ENCODE peak calls at places on chromosomes 7 and 10, in four cellular contexts. One of them, this sample, is unnamed.
A peak's percentile ranks its signal among the peaks of the same experiment; 100 is the strongest.

GRCh38 chr7:31633894-31634494 is 53.0 kb upstream of the PPP1R17 start:
- DNase-seq in tibial nerve: no peak
- DNase-seq in heart right ventricle: peak; percentile 48
- DNase-seq in GM12878: no peak
- DNase-seq in this sample: peak; percentile 1

GRCh38 chr7:86733783-86734182 is 90.1 kb downstream of the GRM3 start:
- DNase-seq in tibial nerve: no peak
- DNase-seq in heart right ventricle: no peak
- DNase-seq in GM12878: no peak
- DNase-seq in this sample: no peak

GRCh38 chr7:86750124-86750523 is 106.4 kb downstream of the GRM3 start:
- DNase-seq in tibial nerve: no peak
- DNase-seq in heart right ventricle: no peak
- DNase-seq in GM12878: no peak
- DNase-seq in this sample: no peak

GRCh38 chr7:123669485-123669884 is 13.8 kb downstream of the LMOD2 start:
- DNase-seq in tibial nerve: no peak
- DNase-seq in heart right ventricle: no peak
- DNase-seq in GM12878: no peak
- DNase-seq in this sample: no peak

GRCh38 chr10:103491729-103492364 is 1.7 kb upstream of the NEURL1 start:
- DNase-seq in tibial nerve: no peak
- DNase-seq in heart right ventricle: no peak
- DNase-seq in GM12878: no peak
- DNase-seq in this sample: peak; percentile 92

GRCh38 chr10:97553575-97554100 is 18.9 kb upstream of the ANKRD2 start:
- DNase-seq in tibial nerve: peak; percentile 62
- DNase-seq in heart right ventricle: peak; percentile 71
- DNase-seq in GM12878: peak; percentile 26
- DNase-seq in this sample: no peak

GRCh38 chr10:47456794-47457527 is 27.0 kb downstream of the ANXA8 start:
- DNase-seq in tibial nerve: no peak
- DNase-seq in heart right ventricle: no peak
- DNase-seq in GM12878: no peak
- DNase-seq in this sample: no peak

GRCh38 chr10:124250506-124250905 is 157.1 kb upstream of the CHST15 start:
- DNase-seq in tibial nerve: no peak
- DNase-seq in heart right ventricle: no peak
- DNase-seq in GM12878: no peak
- DNase-seq in this sample: no peak

GRCh38 chr7:135690566-135690965 is 28.3 kb downstream of the STMP1 start:
- DNase-seq in tibial nerve: no peak
- DNase-seq in heart right ventricle: no peak
- DNase-seq in GM12878: no peak
- DNase-seq in this sample: peak; percentile 23

GRCh38 chr7:133682364-133683181 is 429.7 kb downstream of the EXOC4 start:
- DNase-seq in tibial nerve: no peak
- DNase-seq in heart right ventricle: no peak
- DNase-seq in GM12878: no peak
- DNase-seq in this sample: no peak

GRCh38 chr7:6160191-6160623 is 112.2 kb downstream of the CYTH3 start:
- DNase-seq in tibial nerve: peak; percentile 59
- DNase-seq in heart right ventricle: peak; percentile 70
- DNase-seq in GM12878: no peak
- DNase-seq in this sample: peak; percentile 27

GRCh38 chr10:126135177-126135576 is 238.8 kb downstream of the FANK1 start:
- DNase-seq in tibial nerve: no peak
- DNase-seq in heart right ventricle: no peak
- DNase-seq in GM12878: no peak
- DNase-seq in this sample: no peak

GRCh38 chr7:2629740-2630681 is 1.8 kb upstream of the TTYH3 start:
- DNase-seq in tibial nerve: no peak
- DNase-seq in heart right ventricle: no peak
- DNase-seq in GM12878: no peak
- DNase-seq in this sample: no peak

GRCh38 chr7:114864278-114864677 is 57.6 kb upstream of the MDFIC start:
- DNase-seq in tibial nerve: no peak
- DNase-seq in heart right ventricle: no peak
- DNase-seq in GM12878: no peak
- DNase-seq in this sample: no peak

GRCh38 chr10:42428534-42428933 is 209.8 kb downstream of the ZNF33B start:
- DNase-seq in tibial nerve: no peak
- DNase-seq in heart right ventricle: no peak
- DNase-seq in GM12878: no peak
- DNase-seq in this sample: no peak

GRCh38 chr10:78520737-78521430 is 487.2 kb downstream of the RPS24 start:
- DNase-seq in tibial nerve: no peak
- DNase-seq in heart right ventricle: no peak
- DNase-seq in GM12878: no peak
- DNase-seq in this sample: no peak

GRCh38 chr10:10432306-10433035 is 585.2 kb upstream of the CELF2 start:
- DNase-seq in tibial nerve: no peak
- DNase-seq in heart right ventricle: no peak
- DNase-seq in GM12878: no peak
- DNase-seq in this sample: peak; percentile 7

GRCh38 chr10:124860426-124860825 is 58.8 kb downstream of the ABRAXAS2 start:
- DNase-seq in tibial nerve: no peak
- DNase-seq in heart right ventricle: no peak
- DNase-seq in GM12878: no peak
- DNase-seq in this sample: no peak

GRCh38 chr10:44914891-44915290 is 3.8 kb downstream of the TMEM72 start:
- DNase-seq in tibial nerve: no peak
- DNase-seq in heart right ventricle: no peak
- DNase-seq in GM12878: no peak
- DNase-seq in this sample: no peak

GRCh38 chr7:118330373-118330772 is 105.9 kb downstream of the ANKRD7 start:
- DNase-seq in tibial nerve: no peak
- DNase-seq in heart right ventricle: no peak
- DNase-seq in GM12878: no peak
- DNase-seq in this sample: no peak

DNA sequence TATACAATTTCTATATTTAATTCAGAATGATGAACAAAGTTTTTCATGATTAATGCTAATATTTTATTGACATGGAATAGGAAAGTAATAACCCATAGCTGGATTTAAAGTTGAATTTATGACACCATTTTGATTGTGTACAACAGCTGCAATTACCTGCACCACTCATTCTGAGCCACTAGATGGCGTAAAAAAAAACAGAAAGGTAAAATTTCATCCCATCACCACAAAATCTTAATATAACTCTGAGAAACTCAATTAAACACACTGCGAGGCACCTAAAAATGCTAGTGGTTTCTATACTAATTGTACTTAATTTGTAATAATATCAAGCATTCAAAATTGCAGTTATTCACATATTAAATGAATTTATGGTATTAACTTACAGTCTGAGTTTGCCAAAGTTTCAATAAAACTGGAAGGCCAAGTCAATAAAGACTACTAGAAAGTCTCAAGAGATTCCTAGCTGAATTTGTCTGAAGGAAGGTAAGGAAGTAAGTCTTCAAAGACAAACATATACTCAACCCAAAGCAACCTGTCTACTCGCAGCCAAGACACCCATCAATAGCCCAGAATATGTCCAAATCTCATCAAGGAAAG is 182.5 kb downstream of the SKAP2 start:
- DNase-seq in tibial nerve: no peak
- DNase-seq in heart right ventricle: no peak
- DNase-seq in GM12878: no peak
- DNase-seq in this sample: no peak
- H3K4me3 ChIP-seq in tibial nerve: no peak overlapping the region
- H3K4me3 ChIP-seq in heart right ventricle: no peak overlapping the region
- H3K4me3 ChIP-seq in GM12878: no peak overlapping the region
- H3K4me3 ChIP-seq in this sample: no peak overlapping the region

GRCh38 chr10:30709229-30709628 is 79.7 kb upstream of the LYZL2 start:
- DNase-seq in tibial nerve: no peak
- DNase-seq in heart right ventricle: no peak
- DNase-seq in GM12878: no peak
- DNase-seq in this sample: no peak
- TF ChIP-seq CTCF in tibial nerve: no peak
- TF ChIP-seq CTCF in heart right ventricle: no peak
- TF ChIP-seq CTCF in GM12878: no peak
- TF ChIP-seq CTCF in this sample: no peak

GRCh38 chr10:114306116-114306973 is 67.3 kb downstream of the VWA2 start:
- DNase-seq in tibial nerve: no peak
- DNase-seq in heart right ventricle: no peak
- DNase-seq in GM12878: no peak
- DNase-seq in this sample: peak; percentile 59
- H3K27ac ChIP-seq in tibial nerve: no peak overlapping the region
- H3K27ac ChIP-seq in heart right ventricle: no peak overlapping the region
- H3K27ac ChIP-seq in GM12878: no peak overlapping the region
- H3K27ac ChIP-seq in this sample: no peak overlapping the region

GRCh38 chr7:77422500-77422899 is 6.4 kb upstream of the GSAP start:
- DNase-seq in tibial nerve: no peak
- DNase-seq in heart right ventricle: no peak
- DNase-seq in GM12878: no peak
- DNase-seq in this sample: no peak
- H3K4me3 ChIP-seq in tibial nerve: no peak overlapping the region
- H3K4me3 ChIP-seq in heart right ventricle: no peak overlapping the region
- H3K4me3 ChIP-seq in GM12878: no peak overlapping the region
- H3K4me3 ChIP-seq in this sample: no peak overlapping the region

DNA sequence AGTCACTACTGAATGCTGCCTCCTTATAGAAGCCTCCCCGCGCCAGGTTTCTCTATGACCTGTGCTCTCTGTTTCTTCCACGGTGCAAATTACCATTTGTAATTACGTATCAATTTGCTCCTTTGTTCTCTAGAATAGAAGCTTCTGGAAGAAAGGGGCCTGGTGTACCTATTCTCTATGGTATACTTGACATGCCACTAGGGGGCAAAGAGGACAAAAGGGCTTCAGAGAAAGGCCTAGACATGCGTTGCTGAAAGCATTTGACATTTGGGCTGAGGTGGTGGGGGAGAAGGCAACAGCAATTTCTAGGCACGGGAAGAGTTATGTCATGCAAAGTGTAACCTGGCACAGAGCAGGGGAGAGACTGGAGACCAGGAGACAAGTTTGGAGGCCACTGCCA is 148.7 kb downstream of the WDR11 start:
- DNase-seq in tibial nerve: no peak
- DNase-seq in heart right ventricle: no peak
- DNase-seq in GM12878: no peak
- DNase-seq in this sample: no peak
- TF ChIP-seq CTCF in tibial nerve: no peak
- TF ChIP-seq CTCF in heart right ventricle: no peak
- TF ChIP-seq CTCF in GM12878: peak; percentile 11
- TF ChIP-seq CTCF in this sample: no peak